ENCODE peak calls at places on chromosomes 1 and 21, in four cellular contexts. A is H9, W is IMR-90, D is H1. N is an unnamed sample.

GRCh38 chr21:15122241-15122640 is 57.4 kb upstream of the NRIP1 start:
- DNase-seq in W (no peak), A (no peak), D (no peak), N (no peak)

GRCh38 chr1:40703316-40703715 is 11.8 kb downstream of the NFYC start:
- DNase-seq in W (peak; percentile 87), A (no peak), D (no peak), N (no peak)

GRCh38 chr1:167272375-167272957 is 51.8 kb downstream of the POU2F1 start:
- DNase-seq in A (no peak), D (no peak), W (no peak), N (no peak)

GRCh38 chr1:95352767-95353166 is 118.8 kb downstream of the RWDD3 start:
- DNase-seq in D (no peak), A (no peak), W (no peak), N (no peak)

GRCh38 chr1:11302366-11302765 is 29.4 kb downstream of the UBIAD1 start:
- DNase-seq in W (no peak), A (no peak), D (no peak), N (no peak)

GRCh38 chr1:168628807-168629206 is 52.4 kb downstream of the XCL1 start:
- DNase-seq in D (no peak), A (no peak), W (peak; percentile 5), N (peak; percentile 2)

GRCh38 chr1:62962794-62963776 is 179.2 kb downstream of the ATG4C start:
- DNase-seq in A (peak; percentile 91), W (peak; percentile 14), D (peak; percentile 81), N (peak; percentile 88)

GRCh38 chr21:42406201-42406601 is 2.5 kb downstream of the UBASH3A start:
- DNase-seq in A (no peak), D (no peak), W (no peak), N (no peak)

GRCh38 chr1:67788251-67788796 is 44.9 kb downstream of the GNG12 start:
- DNase-seq in A (no peak), D (no peak), W (no peak), N (no peak)

GRCh38 chr1:96887501-96887900 is 165.9 kb downstream of the PTBP2 start:
- DNase-seq in D (no peak), A (no peak), W (no peak), N (no peak)

GRCh38 chr1:111474521-111474920 is 737 bp downstream of the C1orf162 start:
- DNase-seq in D (no peak), A (no peak), W (no peak), N (no peak)

GRCh38 chr1:111475706-111476105 is 1.9 kb downstream of the C1orf162 start:
- DNase-seq in D (no peak), A (no peak), W (no peak), N (no peak)

GRCh38 chr1:111474106-111474505 is 322 bp downstream of the C1orf162 start:
- DNase-seq in W (no peak), D (no peak), A (no peak), N (no peak)

GRCh38 chr1:111476761-111477309 is 3.1 kb downstream of the C1orf162 start:
- DNase-seq in D (no peak), A (no peak), W (no peak), N (no peak)

GRCh38 chr1:111476214-111476613 is 2.4 kb downstream of the C1orf162 start:
- DNase-seq in A (no peak), W (no peak), D (no peak), N (no peak)
- H3K56ac ChIP-seq in A (no peak overlapping the region), W (no peak overlapping the region), D (no peak overlapping the region), N (no peak overlapping the region)

GRCh38 chr1:214588963-214589597 is 13.9 kb upstream of the CENPF start:
- DNase-seq in A (no peak), D (no peak), W (peak; percentile 38), N (no peak)
- H3K56ac ChIP-seq in A (no peak overlapping the region), D (no peak overlapping the region), W (no peak overlapping the region), N (no peak overlapping the region)

GRCh38 chr1:101409102-101409501 is 172.3 kb downstream of the S1PR1 start:
- DNase-seq in A (no peak), D (no peak), W (no peak), N (no peak)
- H3K56ac ChIP-seq in A (no peak overlapping the region), D (no peak overlapping the region), W (no peak overlapping the region), N (no peak overlapping the region)

GRCh38 chr1:51969038-51969705 is 21.3 kb downstream of the RAB3B start:
- DNase-seq in W (peak; percentile 98), D (no peak), A (no peak), N (no peak)
- H3K56ac ChIP-seq in W (peak overlapping the region; percentile 25), D (no peak overlapping the region), A (no peak overlapping the region), N (no peak overlapping the region)

GRCh38 chr1:9025474-9025873 is 749 bp downstream of the SLC2A7 start:
- DNase-seq in D (no peak), A (no peak), W (no peak), N (no peak)
- H3K56ac ChIP-seq in D (no peak overlapping the region), A (no peak overlapping the region), W (no peak overlapping the region), N (no peak overlapping the region)

N was measured in mesendoderm.